ENCODE peak calls at places on chromosome 5, in nine cellular contexts. S is sigmoid colon; B is lung; H is mesendoderm; F is dorsolateral prefrontal cortex; D is heart left ventricle; W is brain microvascular endothelial cell; P is upper lobe of right lung; V is CD8-positive, alpha-beta T cell. L is an unnamed sample.

GRCh38 chr5:7856855-7857254 is 5.9 kb upstream of the CFAP90 start:
- DNase-seq in S (no peak), D (peak; percentile 8), H (peak; percentile 77), B (no peak), P (no peak), W (no peak), F (peak; percentile 71), V (no peak), L (no peak)

GRCh38 chr5:37174928-37175327 is 74.2 kb downstream of the CPLANE1 start:
- DNase-seq in B (no peak), S (no peak), P (no peak), W (no peak), F (no peak), D (no peak), V (no peak), H (peak; percentile 10), L (no peak)

GRCh38 chr5:148729182-148729581 is 74.9 kb upstream of the HTR4 start:
- DNase-seq in V (no peak), S (no peak), D (no peak), W (peak; percentile 14), P (no peak), B (no peak), F (no peak), H (peak; percentile 59), L (no peak)

GRCh38 chr5:33114361-33114760 is 326.4 kb upstream of the TARS1 start:
- DNase-seq in V (no peak), P (no peak), W (no peak), D (no peak), F (no peak), H (no peak), B (no peak), S (no peak), L (no peak)

GRCh38 chr5:37064442-37064841 is 184.7 kb downstream of the CPLANE1 start:
- DNase-seq in W (no peak), S (no peak), P (no peak), H (no peak), D (no peak), V (no peak), B (no peak), F (no peak), L (no peak)

GRCh38 chr5:113606298-113607134 is 93.0 kb downstream of the YTHDC2 start:
- DNase-seq in P (no peak), V (peak; percentile 11), F (no peak), B (peak; percentile 36), H (peak; percentile 85), W (peak; percentile 60), S (no peak), D (peak; percentile 30), L (peak; percentile 6)

GRCh38 chr5:40679998-40680681 is 425 bp downstream of the PTGER4 start:
- DNase-seq in W (no peak), H (peak; percentile 44), B (peak; percentile 33), D (peak; percentile 20), V (no peak), S (peak; percentile 68), P (peak; percentile 71), F (no peak), L (no peak)

GRCh38 chr5:133838286-133838685 is 130.1 kb downstream of the C5orf15 start:
- DNase-seq in D (no peak), B (no peak), S (no peak), W (no peak), H (no peak), F (no peak), V (no peak), P (no peak), L (no peak)

GRCh38 chr5:53983568-53984465 is 326.6 kb downstream of the ARL15 start:
- DNase-seq in D (no peak), P (no peak), B (no peak), H (no peak), F (no peak), S (no peak), V (no peak), W (no peak), L (no peak)

GRCh38 chr5:165630211-165630866 is 2124.9 kb downstream of the MAT2B start:
- DNase-seq in W (peak; percentile 12), S (peak; percentile 64), P (no peak), V (no peak), D (peak; percentile 36), F (peak; percentile 60), B (no peak), H (peak; percentile 85), L (no peak)

GRCh38 chr5:142421158-142421617 is 96.4 kb upstream of the SPRY4 start:
- DNase-seq in P (no peak), B (no peak), V (no peak), W (no peak), S (no peak), D (no peak), F (no peak), H (no peak), L (no peak)

GRCh38 chr5:122863240-122863639 is 17.8 kb downstream of the SNX24 start:
- DNase-seq in V (no peak), H (no peak), S (no peak), W (no peak), D (no peak), B (no peak), P (no peak), F (no peak), L (no peak)

GRCh38 chr5:157956271-157956885 is 97.4 kb upstream of the CLINT1 start:
- DNase-seq in F (no peak), D (no peak), V (no peak), S (no peak), H (no peak), W (no peak), B (no peak), P (no peak), L (no peak)

GRCh38 chr5:124652892-124653441 is 93.5 kb downstream of the ZNF608 start:
- DNase-seq in W (no peak), D (no peak), P (no peak), S (no peak), F (no peak), V (no peak), B (no peak), H (no peak), L (no peak)

GRCh38 chr5:124652514-124652819 is 94.0 kb downstream of the ZNF608 start:
- DNase-seq in H (no peak), B (no peak), V (no peak), D (no peak), S (no peak), F (no peak), P (no peak), W (no peak), L (no peak)

GRCh38 chr5:124651663-124652513 is 94.6 kb downstream of the ZNF608 start:
- DNase-seq in V (no peak), F (peak; percentile 95), W (peak; percentile 77), S (peak; percentile 91), P (peak; percentile 90), H (peak; percentile 84), B (peak; percentile 79), D (peak; percentile 87), L (peak; percentile 71)

GRCh38 chr5:124649548-124650501 is 96.6 kb downstream of the ZNF608 start:
- DNase-seq in D (peak; percentile 76), F (no peak), S (no peak), V (peak; percentile 63), W (peak; percentile 95), P (peak; percentile 87), B (peak; percentile 73), H (no peak), L (peak; percentile 44)

DNA sequence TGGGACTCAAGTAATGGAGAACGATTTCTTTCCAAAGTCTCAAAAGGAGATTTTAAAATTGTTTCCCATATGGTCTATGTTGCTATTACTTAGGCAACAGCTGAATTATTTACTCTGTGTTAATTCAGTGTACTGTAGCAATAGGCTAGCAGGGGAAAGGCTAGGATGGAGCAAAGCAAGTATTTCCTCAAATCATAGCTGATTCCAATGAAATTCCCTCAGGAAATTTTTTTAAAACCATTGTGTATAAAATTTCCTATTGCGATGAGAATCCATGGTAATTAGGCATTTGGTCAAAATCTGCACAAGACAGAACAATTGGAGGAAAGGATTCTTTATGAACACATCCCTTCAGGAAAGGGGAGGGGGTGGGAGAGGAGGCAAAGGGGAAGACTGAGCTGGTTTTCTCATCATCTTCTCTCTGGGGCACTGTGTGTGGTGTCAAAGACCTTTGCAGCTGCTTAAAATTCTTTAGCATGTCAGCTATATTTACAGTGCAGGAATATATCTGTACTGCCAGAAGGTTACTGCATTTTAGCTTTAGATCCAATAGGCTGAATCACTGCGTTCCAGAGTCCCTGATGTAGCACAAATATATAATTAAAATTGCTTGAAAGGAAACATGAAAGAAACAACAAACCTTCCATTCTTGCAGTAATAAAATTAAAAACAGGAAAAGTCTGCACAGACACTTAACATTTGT is 95.3 kb downstream of the ZNF608 start:
- DNase-seq in F (no peak), W (peak; percentile 53), S (no peak), H (no peak), V (no peak), B (no peak), P (no peak), D (peak; percentile 57), L (no peak)
- H3K27me3 ChIP-seq in F (no peaks in the 10 kb centered on the region), W (no peaks in the 10 kb centered on the region), S (no peaks in the 10 kb centered on the region), H (no peaks in the 10 kb centered on the region), V (peaks cover 25% of the 10 kb centered on the region), B (no peaks in the 10 kb centered on the region), P (no peaks in the 10 kb centered on the region), D (no peaks in the 10 kb centered on the region), L (no peaks in the 10 kb centered on the region)

GRCh38 chr5:103346162-103346748 is 87.7 kb downstream of the MACIR start:
- DNase-seq in W (no peak), H (peak; percentile 88), S (no peak), B (no peak), V (no peak), D (no peak), P (no peak), F (no peak), L (no peak)
- H3K4me3 ChIP-seq in W (no peak overlapping the region), H (no peak overlapping the region), S (no peak overlapping the region), B (no peak overlapping the region), V (no peak overlapping the region), D (no peak overlapping the region), P (no peak overlapping the region), F (no peak overlapping the region), L (no peak overlapping the region)

DNA sequence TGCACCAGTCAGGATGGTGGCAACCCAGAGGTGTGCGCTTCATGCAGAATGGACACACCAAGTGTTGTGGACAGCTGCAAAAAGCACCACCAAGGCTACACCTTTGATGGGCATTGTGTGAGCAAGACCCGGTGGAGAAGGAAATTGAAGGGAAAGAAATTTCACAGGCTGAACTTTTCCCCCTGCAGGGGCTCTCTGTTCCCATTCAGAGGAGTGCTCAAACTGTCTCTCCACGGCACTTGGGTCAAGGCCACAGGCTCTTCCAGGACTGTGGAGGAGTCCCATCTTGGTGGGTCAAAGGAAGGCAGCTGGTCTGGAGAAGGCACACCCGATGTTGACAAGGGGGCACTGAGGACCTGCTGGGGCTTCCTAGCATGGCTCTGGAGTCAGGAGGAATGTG is 34.0 kb upstream of the TIFAB start:
- DNase-seq in V (no peak), S (no peak), D (no peak), F (no peak), B (no peak), P (no peak), W (no peak), H (no peak), L (no peak)
- H3K27me3 ChIP-seq in V (peaks cover 11% of the 10 kb centered on the region), S (peaks cover 9% of the 10 kb centered on the region), D (peaks cover 64% of the 10 kb centered on the region), F (no peaks in the 10 kb centered on the region), B (no peaks in the 10 kb centered on the region), P (peaks cover 55% of the 10 kb centered on the region), W (peaks cover 62% of the 10 kb centered on the region), H (peaks cover 57% of the 10 kb centered on the region), L (peaks cover 41% of the 10 kb centered on the region)

GRCh38 chr5:31936699-31937098 is 237.4 kb downstream of the GOLPH3 start:
- DNase-seq in B (no peak), S (no peak), D (no peak), F (no peak), V (no peak), H (no peak), W (no peak), P (no peak), L (no peak)
- H3K4me3 ChIP-seq in B (peak overlapping the region; percentile 17), S (no peak overlapping the region), D (no peak overlapping the region), F (peak overlapping the region; percentile 30), V (no peak overlapping the region), H (no peak overlapping the region), W (no peak overlapping the region), P (peak overlapping the region; percentile 46), L (no peak overlapping the region)

GRCh38 chr5:175444060-175444904 is at the start of gene DRD1:
- DNase-seq in H (peak; percentile 60), B (no peak), P (peak; percentile 69), V (peak; percentile 33), W (no peak), S (no peak), F (peak; percentile 82), D (no peak), L (no peak)
- H3K27me3 ChIP-seq in H (peaks cover 6% of the 10 kb centered on the region), B (peaks cover 9% of the 10 kb centered on the region), P (peaks cover 46% of the 10 kb centered on the region), V (peaks cover 9% of the 10 kb centered on the region), W (peaks cover 32% of the 10 kb centered on the region), S (peaks cover 23% of the 10 kb centered on the region), F (peaks cover 8% of the 10 kb centered on the region), D (peaks cover 90% of the 10 kb centered on the region), L (peaks cover 40% of the 10 kb centered on the region)